ENCODE peak calls at places on chromosomes 12 and 14, in nine cellular contexts. Z is AML-193, G is sigmoid colon, L is AG08395, H is lower leg skin, B is T-cell, J is HEK293T, R is choroid plexus epithelial cell, O is BE2C. D is an unnamed sample.

GRCh38 chr12:6839482-6840201 is 1.1 kb upstream of the GNB3 start:
- DNase-seq in Z (no peak), G (no peak), L (no peak), H (no peak), B (no peak), J (no peak), R (no peak), O (no peak), D (peak; percentile 63)

GRCh38 chr12:54417712-54418440 is 1.2 kb downstream of the ITGA5 start:
- DNase-seq in Z (no peak), G (peak; percentile 80), L (no peak), H (no peak), B (no peak), J (no peak), R (no peak), O (no peak), D (peak; percentile 62)

GRCh38 chr12:69966839-69967238 is 141.8 kb downstream of the MYRFL start:
- DNase-seq in Z (no peak), G (no peak), L (no peak), H (no peak), B (no peak), J (no peak), R (peak; percentile 19), O (no peak), D (no peak)

GRCh38 chr12:120262852-120263724 is 2.4 kb downstream of the PXN start:
- DNase-seq in Z (peak; percentile 16), G (peak; percentile 76), L (no peak), H (no peak), B (no peak), J (no peak), R (no peak), O (no peak), D (no peak)

GRCh38 chr12:95760371-95760770 is 30.2 kb downstream of the NTN4 start:
- DNase-seq in Z (no peak), G (no peak), L (no peak), H (no peak), B (no peak), J (no peak), R (no peak), O (no peak), D (no peak)

GRCh38 chr12:46831335-46832083 is 5.7 kb upstream of the SLC38A4 start:
- DNase-seq in Z (no peak), G (no peak), L (peak; percentile 17), H (no peak), B (no peak), J (no peak), R (peak; percentile 12), O (no peak), D (peak; percentile 42)

GRCh38 chr14:52043690-52044089 is 25.2 kb downstream of the NID2 start:
- DNase-seq in Z (no peak), G (no peak), L (no peak), H (no peak), B (no peak), J (peak; percentile 78), R (peak; percentile 57), O (peak; percentile 79), D (peak; percentile 78)

GRCh38 chr14:22466520-22466919 is 122.5 kb downstream of the DAD1 start:
- DNase-seq in Z (no peak), G (no peak), L (no peak), H (no peak), B (no peak), J (no peak), R (peak; percentile 71), O (no peak), D (no peak)

GRCh38 chr14:78399316-78399889 is 229.2 kb downstream of the NRXN3 start:
- DNase-seq in Z (no peak), G (no peak), L (no peak), H (no peak), B (no peak), J (no peak), R (peak; percentile 48), O (no peak), D (peak; percentile 26)

GRCh38 chr14:76775695-76776305 is 14.5 kb downstream of the VASH1 start:
- DNase-seq in Z (no peak), G (peak; percentile 64), L (no peak), H (peak; percentile 83), B (no peak), J (no peak), R (no peak), O (no peak), D (no peak)

GRCh38 chr12:18837025-18837424 is 99.1 kb downstream of the CAPZA3 start:
- DNase-seq in Z (no peak), G (peak; percentile 69), L (no peak), H (no peak), B (no peak), J (no peak), R (no peak), O (no peak), D (no peak)

GRCh38 chr12:114668905-114669304 is 15.1 kb downstream of the TBX3 start:
- DNase-seq in Z (no peak), G (no peak), L (no peak), H (no peak), B (no peak), J (no peak), R (no peak), O (peak; percentile 86), D (no peak)

GRCh38 chr12:62692884-62693283 is 226.3 kb downstream of the MON2 start:
- DNase-seq in Z (no peak), G (no peak), L (peak; percentile 63), H (peak; percentile 4), B (no peak), J (no peak), R (peak; percentile 80), O (no peak), D (no peak)

GRCh38 chr14:69287096-69287991 is 27.4 kb downstream of the GALNT16 start:
- DNase-seq in Z (no peak), G (no peak), L (peak; percentile 47), H (peak; percentile 62), B (no peak), J (no peak), R (peak; percentile 49), O (peak; percentile 77), D (peak; percentile 45)

GRCh38 chr14:36655571-36655962 is 6.1 kb upstream of the PAX9 start:
- DNase-seq in Z (no peak), G (no peak), L (no peak), H (no peak), B (no peak), J (no peak), R (no peak), O (no peak), D (no peak)

GRCh38 chr12:133107121-133107520 is 23.0 kb downstream of the ZNF891 start:
- DNase-seq in Z (no peak), G (no peak), L (no peak), H (no peak), B (no peak), J (no peak), R (no peak), O (no peak), D (no peak)

GRCh38 chr12:100574262-100575074 is 984 bp downstream of the GAS2L3 start:
- DNase-seq in Z (no peak), G (no peak), L (peak; percentile 31), H (no peak), B (no peak), J (peak; percentile 16), R (no peak), O (peak; percentile 34), D (peak; percentile 36)

GRCh38 chr12:15199886-15200285 is 21.3 kb downstream of the RERG start:
- DNase-seq in Z (no peak), G (no peak), L (no peak), H (no peak), B (no peak), J (no peak), R (no peak), O (no peak), D (no peak)

GRCh38 chr12:95215925-95216324 is 1.3 kb downstream of the FGD6 start:
- DNase-seq in Z (no peak), G (no peak), L (no peak), H (no peak), B (no peak), J (no peak), R (peak; percentile 89), O (no peak), D (peak; percentile 47)

GRCh38 chr12:120688527-120689071 is 1.6 kb downstream of the MLEC start:
- DNase-seq in Z (peak; percentile 15), G (no peak), L (no peak), H (no peak), B (no peak), J (no peak), R (peak; percentile 56), O (peak; percentile 23), D (no peak)

GRCh38 chr14:92039073-92039719 is 663 bp downstream of the TRIP11 start:
- DNase-seq in Z (no peak), G (no peak), L (peak; percentile 59), H (no peak), B (no peak), J (peak; percentile 71), R (peak; percentile 86), O (no peak), D (peak; percentile 82)

GRCh38 chr12:63922446-63922845 is 77.9 kb downstream of the SRGAP1 start:
- DNase-seq in Z (no peak), G (no peak), L (peak; percentile 47), H (no peak), B (no peak), J (no peak), R (peak; percentile 85), O (no peak), D (no peak)

GRCh38 chr12:59484575-59484974 is 111.3 kb upstream of the SLC16A7 start:
- DNase-seq in Z (peak; percentile 14), G (no peak), L (no peak), H (no peak), B (no peak), J (no peak), R (no peak), O (no peak), D (no peak)

GRCh38 chr14:71374989-71375388 is 467.7 kb downstream of the PCNX1 start:
- DNase-seq in Z (no peak), G (no peak), L (no peak), H (no peak), B (no peak), J (no peak), R (no peak), O (no peak), D (no peak)

GRCh38 chr14:77459072-77459723 is 1.3 kb downstream of the AHSA1 start:
- DNase-seq in Z (peak; percentile 64), G (no peak), L (peak; percentile 55), H (no peak), B (no peak), J (peak; percentile 57), R (peak; percentile 90), O (peak; percentile 74), D (peak; percentile 65)

GRCh38 chr12:68784015-68784414 is 24.0 kb upstream of the MDM2 start:
- DNase-seq in Z (peak; percentile 21), G (no peak), L (no peak), H (no peak), B (no peak), J (no peak), R (peak; percentile 83), O (no peak), D (no peak)

GRCh38 chr12:8154526-8154925 is 2.3 kb upstream of the ZNF705A start:
- DNase-seq in Z (no peak), G (no peak), L (no peak), H (no peak), B (no peak), J (no peak), R (no peak), O (no peak), D (no peak)